ENCODE peak calls at places on chromosomes 16 and 17, in six cellular contexts. C, O, P, V, Y and B are unnamed samples.

GRCh38 chr17:76820523-76820922 is 47.7 kb upstream of the MGAT5B start:
- DNase-seq in C (no peak), O (no peak), P (no peak), V (no peak), Y (no peak), B (no peak)

GRCh38 chr17:1294157-1294717 is 14.8 kb downstream of the TRARG1 start:
- DNase-seq in C (peak; percentile 37), O (peak; percentile 52), P (no peak), V (peak; percentile 65), Y (no peak), B (no peak)

GRCh38 chr16:73872856-73873255 is 423.8 kb upstream of the PSMD7 start:
- DNase-seq in C (no peak), O (no peak), P (no peak), V (no peak), Y (no peak), B (no peak)

GRCh38 chr17:60901806-60902205 is 224.2 kb downstream of the BCAS3 start:
- DNase-seq in C (no peak), O (no peak), P (no peak), V (no peak), Y (no peak), B (no peak)

GRCh38 chr16:1559446-1559975 is 26.0 kb downstream of the TMEM204 start:
- DNase-seq in C (no peak), O (no peak), P (no peak), V (peak; percentile 34), Y (no peak), B (no peak)

GRCh38 chr17:65554568-65555223 is 6.8 kb downstream of the AXIN2 start:
- DNase-seq in C (no peak), O (peak; percentile 37), P (no peak), V (no peak), Y (peak; percentile 74), B (no peak)

GRCh38 chr16:10667239-10667638 is 27.5 kb downstream of the TEKT5 start:
- DNase-seq in C (no peak), O (no peak), P (no peak), V (no peak), Y (no peak), B (no peak)

GRCh38 chr16:87312008-87312407 is 5.2 kb downstream of the C16orf95 start:
- DNase-seq in C (no peak), O (no peak), P (no peak), V (no peak), Y (no peak), B (no peak)

GRCh38 chr17:44636562-44636961 is 19.7 kb upstream of the MEIOC start:
- DNase-seq in C (peak; percentile 45), O (no peak), P (no peak), V (no peak), Y (no peak), B (peak; percentile 38)

GRCh38 chr16:88815227-88815626 is 3.5 kb upstream of the APRT start:
- DNase-seq in C (no peak), O (no peak), P (no peak), V (no peak), Y (no peak), B (no peak)

GRCh38 chr16:79723583-79724168 is 123.1 kb upstream of the MAF start:
- DNase-seq in C (no peak), O (peak; percentile 33), P (no peak), V (no peak), Y (no peak), B (no peak)

GRCh38 chr17:62718420-62718819 is 89.7 kb downstream of the MARCHF10 start:
- DNase-seq in C (no peak), O (no peak), P (no peak), V (peak; percentile 37), Y (no peak), B (no peak)

GRCh38 chr16:55435387-55435786 is 43.6 kb upstream of the MMP2 start:
- DNase-seq in C (no peak), O (no peak), P (no peak), V (no peak), Y (no peak), B (no peak)

GRCh38 chr17:60539807-60540206 is 13.8 kb upstream of the APPBP2 start:
- DNase-seq in C (no peak), O (no peak), P (no peak), V (no peak), Y (no peak), B (no peak)

GRCh38 chr17:49997773-49998703 is 3.0 kb upstream of the DLX3 start:
- DNase-seq in C (peak; percentile 91), O (peak; percentile 83), P (peak; percentile 88), V (peak; percentile 81), Y (peak; percentile 79), B (peak; percentile 98)

GRCh38 chr17:60941028-60941427 is 263.4 kb downstream of the BCAS3 start:
- DNase-seq in C (no peak), O (peak; percentile 78), P (no peak), V (no peak), Y (no peak), B (no peak)

GRCh38 chr17:81517009-81517338 is 4.4 kb upstream of the ACTG1 start:
- DNase-seq in C (no peak), O (no peak), P (no peak), V (no peak), Y (no peak), B (no peak)

GRCh38 chr17:48644910-48645557 is 18.9 kb upstream of the HOXB9 start:
- DNase-seq in C (no peak), O (no peak), P (no peak), V (no peak), Y (no peak), B (peak; percentile 69)

GRCh38 chr16:85112364-85112763 is at the start of gene CIBAR2:
- DNase-seq in C (no peak), O (no peak), P (no peak), V (no peak), Y (no peak), B (no peak)

GRCh38 chr16:89547291-89547690 is 13.2 kb upstream of the RPL13 start:
- DNase-seq in C (no peak), O (no peak), P (no peak), V (no peak), Y (no peak), B (no peak)

GRCh38 chr17:75313941-75314550 is 24.8 kb upstream of the SLC25A19 start:
- DNase-seq in C (no peak), O (peak; percentile 42), P (no peak), V (no peak), Y (peak; percentile 42), B (no peak)

GRCh38 chr16:10368984-10369551 is 16.8 kb upstream of the ATF7IP2 start:
- DNase-seq in C (peak; percentile 10), O (no peak), P (no peak), V (no peak), Y (no peak), B (peak; percentile 3)

GRCh38 chr17:41184480-41184961 is at the start of gene KRTAP4-1:
- DNase-seq in C (no peak), O (no peak), P (no peak), V (no peak), Y (no peak), B (no peak)

GRCh38 chr16:22194707-22195444 is 11.2 kb upstream of the EEF2K start:
- DNase-seq in C (no peak), O (no peak), P (no peak), V (no peak), Y (no peak), B (no peak)

GRCh38 chr16:81758376-81758775 is 20.7 kb upstream of the PLCG2 start:
- DNase-seq in C (no peak), O (no peak), P (no peak), V (no peak), Y (no peak), B (peak; percentile 25)

GRCh38 chr17:82065638-82066303 is at the start of gene DUS1L:
- DNase-seq in C (peak; percentile 84), O (peak; percentile 67), P (peak; percentile 56), V (peak; percentile 72), Y (peak; percentile 84), B (no peak)

GRCh38 chr16:75108792-75109731 is 7.5 kb downstream of the LDHD start:
- DNase-seq in C (peak; percentile 68), O (peak; percentile 83), P (no peak), V (peak; percentile 86), Y (peak; percentile 94), B (peak; percentile 89)

GRCh38 chr16:11032922-11033291 is 88.5 kb downstream of the CLEC16A start:
- DNase-seq in C (no peak), O (peak; percentile 26), P (no peak), V (no peak), Y (peak; percentile 67), B (no peak)

GRCh38 chr16:63361032-63361624 is 1324.9 kb upstream of the CDH8 start:
- DNase-seq in C (peak; percentile 64), O (no peak), P (peak; percentile 20), V (no peak), Y (no peak), B (peak; percentile 62)

GRCh38 chr16:27429981-27430441 is 28.0 kb downstream of the IL21R start:
- DNase-seq in C (no peak), O (no peak), P (peak; percentile 0), V (no peak), Y (no peak), B (no peak)

GRCh38 chr17:72030067-72030899 is 90.5 kb upstream of the SOX9 start:
- DNase-seq in C (peak; percentile 77), O (peak; percentile 28), P (peak; percentile 66), V (peak; percentile 13), Y (peak; percentile 47), B (peak; percentile 49)

GRCh38 chr16:89720520-89720858 is 209 bp downstream of the VPS9D1 start:
- DNase-seq in C (no peak), O (peak; percentile 75), P (peak; percentile 55), V (no peak), Y (no peak), B (peak; percentile 32)

GRCh38 chr17:61757168-61757567 is 106.2 kb downstream of the BRIP1 start:
- DNase-seq in C (peak; percentile 10), O (no peak), P (no peak), V (no peak), Y (no peak), B (no peak)

GRCh38 chr17:78325076-78325712 is 34.7 kb downstream of the SOCS3 start:
- DNase-seq in C (no peak), O (peak; percentile 49), P (no peak), V (no peak), Y (peak; percentile 88), B (no peak)

GRCh38 chr16:4837733-4838501 is 9.2 kb downstream of the GLYR1 start:
- DNase-seq in C (no peak), O (no peak), P (no peak), V (no peak), Y (no peak), B (no peak)

GRCh38 chr17:57350266-57350665 is 93.9 kb downstream of the MSI2 start:
- DNase-seq in C (no peak), O (no peak), P (no peak), V (no peak), Y (no peak), B (no peak)

GRCh38 chr16:60107920-60108319 is 1373.8 kb upstream of the GOT2 start:
- DNase-seq in C (no peak), O (no peak), P (no peak), V (no peak), Y (no peak), B (no peak)